ENCODE peak calls at places on chromosomes 16 and 17, in six cellular contexts. E is NCI-H748 treated with DMSO at 0.1 percent for 48 hours, M is heart right ventricle, L is EH, O is tibial nerve, X is GM12864. A is an unnamed sample.

GRCh38 chr17:57879437-57880085 is 29.7 kb upstream of the MRPS23 start:
- DNase-seq in X (no peak), L (no peak), E (no peak), M (no peak), O (no peak), A (no peak)

GRCh38 chr17:77528516-77529327 is 388.0 kb downstream of the SEC14L1 start:
- DNase-seq in X (no peak), M (peak), E (no peak), L (no peak), O (no peak), A (no peak)

GRCh38 chr17:82242977-82243647 is 14.3 kb downstream of the SLC16A3 start:
- DNase-seq in M (peak), X (no peak), E (no peak), L (peak), O (peak), A (peak)

GRCh38 chr17:31456814-31457213 is 65.3 kb downstream of the RAB11FIP4 start:
- DNase-seq in X (no peak), O (no peak), L (no peak), E (no peak), M (no peak), A (no peak)

GRCh38 chr17:10875984-10876555 is 38.2 kb upstream of the PIRT start:
- DNase-seq in M (peak), X (no peak), L (peak), O (peak), E (peak), A (peak)

GRCh38 chr16:30659507-30660423 is 1.5 kb downstream of the FBRS start:
- DNase-seq in O (no peak), X (no peak), E (no peak), M (peak), L (peak), A (peak)

GRCh38 chr16:29898786-29899515 is 399 bp downstream of the SEZ6L2 start:
- DNase-seq in L (no peak), M (no peak), X (no peak), O (no peak), E (peak), A (no peak)

GRCh38 chr17:47733414-47734288 is 615 bp downstream of the TBX21 start:
- DNase-seq in L (no peak), M (no peak), O (no peak), E (no peak), X (no peak), A (no peak)

GRCh38 chr17:79914813-79915740 is 75.8 kb upstream of the CBX4 start:
- DNase-seq in E (no peak), L (no peak), O (no peak), X (no peak), M (peak), A (no peak)

GRCh38 chr17:46082293-46082692 is 83.2 kb downstream of the STH start:
- DNase-seq in E (no peak), M (no peak), L (no peak), X (no peak), O (no peak), A (no peak)

GRCh38 chr17:79749156-79749815 is 18.5 kb downstream of the ENPP7 start:
- DNase-seq in M (no peak), O (no peak), L (peak), E (no peak), X (no peak), A (peak)